ENCODE peak calls at places on chromosomes 1 and 21, in six cellular contexts. Q is GM12892, D is esophagus squamous epithelium, Y is endothelial cell of umbilical vein, G is testis, O is IMR-90. N is an unnamed sample.

GRCh38 chr1:93042134-93042821 is 36.8 kb upstream of the MTF2 start:
- DNase-seq in Q (no peak), D (no peak), Y (no peak), G (no peak), O (no peak), N (no peak)

GRCh38 chr21:45898028-45898350 is 83.6 kb upstream of the COL6A1 start:
- DNase-seq in Q (no peak), D (no peak), Y (no peak), G (no peak), O (no peak), N (no peak)

GRCh38 chr1:208172389-208173140 is 71.6 kb downstream of the PLXNA2 start:
- DNase-seq in Q (no peak), D (no peak), Y (no peak), G (no peak), O (peak; percentile 19), N (peak; percentile 86)

GRCh38 chr1:172928412-172928811 is 122.3 kb downstream of the TNFSF18 start:
- DNase-seq in Q (no peak), D (no peak), Y (peak; percentile 65), G (no peak), O (peak; percentile 98), N (no peak)

GRCh38 chr1:9842781-9843575 is 19.2 kb upstream of the CLSTN1 start:
- DNase-seq in Q (no peak), D (no peak), Y (no peak), G (no peak), O (no peak), N (no peak)

GRCh38 chr1:10078494-10078893 is 45.7 kb downstream of the UBE4B start:
- DNase-seq in Q (no peak), D (no peak), Y (no peak), G (no peak), O (no peak), N (no peak)

GRCh38 chr1:78833491-78833890 is 173.0 kb downstream of the ADGRL4 start:
- DNase-seq in Q (no peak), D (no peak), Y (peak; percentile 93), G (no peak), O (peak; percentile 78), N (no peak)

GRCh38 chr1:159945483-159946241 is at the start of gene IGSF9:
- DNase-seq in Q (no peak), D (no peak), Y (peak; percentile 85), G (peak; percentile 89), O (peak; percentile 49), N (peak; percentile 69)

GRCh38 chr1:230713915-230714764 is at the start of gene AGT:
- DNase-seq in Q (no peak), D (no peak), Y (no peak), G (peak; percentile 61), O (peak; percentile 92), N (no peak)

GRCh38 chr1:153919879-153920852 is 2.6 kb downstream of the GATAD2B start:
- DNase-seq in Q (no peak), D (no peak), Y (peak; percentile 29), G (no peak), O (peak; percentile 42), N (peak; percentile 46)

DNA sequence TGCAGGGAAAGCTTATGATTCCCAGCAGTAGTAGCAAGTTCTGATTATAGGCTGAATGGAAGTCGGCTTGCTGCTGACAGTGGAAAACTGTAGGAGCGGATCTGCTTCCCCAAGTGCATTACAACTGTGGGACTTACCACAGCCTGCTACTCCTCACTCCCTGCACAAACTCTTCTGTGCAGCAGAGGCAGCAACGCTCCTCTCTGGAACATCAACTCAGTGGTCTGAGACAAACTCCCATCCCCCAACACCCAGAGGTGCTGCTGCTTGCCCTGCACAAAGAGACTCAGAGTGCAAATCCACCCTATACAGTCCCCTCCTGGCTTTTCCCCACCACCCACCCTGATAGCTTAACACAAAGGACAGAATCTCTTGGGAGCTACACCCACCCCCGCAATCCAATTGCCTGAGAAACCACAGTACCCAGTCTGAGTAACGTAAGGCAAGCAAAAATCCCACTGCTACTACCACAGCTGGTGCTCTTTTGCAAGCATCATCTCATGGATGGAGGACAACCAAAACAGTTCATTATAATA is 1455.2 kb downstream of the AMY1C start:
- DNase-seq in Q (no peak), D (no peak), Y (no peak), G (no peak), O (no peak), N (no peak)
- TF ChIP-seq POLR2A in Q (no peak), D (no peak), Y (no peak), G (no peak), O (no peak), N (no peak)

DNA sequence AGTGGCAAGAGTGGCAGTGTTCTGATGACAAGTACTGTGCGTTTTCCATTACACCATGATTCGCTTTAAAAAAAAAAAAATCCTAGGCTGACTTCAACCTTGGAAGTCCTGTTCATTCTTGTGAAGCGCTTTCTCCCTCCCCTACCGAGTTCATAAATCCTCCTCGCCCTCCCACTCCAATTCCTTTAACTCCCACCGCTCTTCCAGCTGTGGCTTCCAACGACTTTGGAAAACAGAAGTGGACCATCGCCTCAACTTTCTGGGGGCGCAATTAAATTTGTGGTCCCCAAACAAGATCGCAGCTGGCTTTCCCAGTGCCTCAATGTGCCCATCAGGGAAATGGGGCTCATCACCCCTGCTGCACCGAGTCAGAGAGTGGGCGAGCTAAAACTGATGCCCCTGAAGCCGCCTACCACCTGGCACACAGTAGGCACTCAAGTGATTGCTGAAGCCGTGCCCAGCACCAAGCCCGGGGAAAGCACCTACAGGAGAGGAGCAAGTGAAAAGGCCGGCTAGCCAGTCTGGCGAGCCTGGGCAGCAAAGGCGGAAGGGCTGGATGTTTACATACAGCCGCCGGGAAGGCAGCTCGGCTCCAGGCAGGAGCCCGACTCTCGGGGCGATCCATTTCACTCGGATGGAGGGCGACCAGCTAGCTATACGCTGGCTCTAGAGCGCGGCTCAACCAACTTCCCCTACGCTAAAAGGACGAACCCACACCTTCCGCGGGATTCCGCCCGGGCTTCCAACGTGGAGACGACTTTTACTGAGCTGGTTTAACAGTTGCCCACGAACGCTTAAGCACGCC is 1.3 kb downstream of the PLPP3 start:
- DNase-seq in Q (no peak), D (peak; percentile 12), Y (peak; percentile 72), G (peak; percentile 50), O (peak; percentile 61), N (peak; percentile 6)
- TF ChIP-seq POLR2A in Q (no peak), D (peak; percentile 35), Y (no peak), G (no peak), O (no peak), N (no peak)

GRCh38 chr1:23558140-23558871 is 995 bp downstream of the ID3 start:
- DNase-seq in Q (no peak), D (no peak), Y (peak; percentile 82), G (peak; percentile 32), O (peak; percentile 48), N (no peak)
- TF ChIP-seq POLR2A in Q (peak; percentile 63), D (no peak), Y (peak; percentile 94), G (no peak), O (peak; percentile 18), N (no peak)

GRCh38 chr1:38000529-38001453 is 4.5 kb downstream of the FHL3 start:
- DNase-seq in Q (no peak), D (no peak), Y (peak; percentile 86), G (no peak), O (peak; percentile 87), N (no peak)
- TF ChIP-seq POLR2A in Q (no peak), D (no peak), Y (peak; percentile 16), G (no peak), O (no peak), N (peak; percentile 18)

GRCh38 chr1:37558411-37558810 is 1.7 kb downstream of the DNALI1 start:
- DNase-seq in Q (no peak), D (no peak), Y (no peak), G (no peak), O (no peak), N (no peak)

GRCh38 chr1:37557402-37557801 is 662 bp downstream of the DNALI1 start:
- DNase-seq in Q (no peak), D (no peak), Y (no peak), G (no peak), O (no peak), N (no peak)

GRCh38 chr1:37556712-37557196 is at the start of gene DNALI1:
- DNase-seq in Q (peak; percentile 28), D (no peak), Y (peak; percentile 93), G (peak; percentile 94), O (peak; percentile 88), N (peak; percentile 82)

GRCh38 chr1:37553598-37553926 is 531 bp downstream of the SNIP1 start:
- DNase-seq in Q (no peak), D (no peak), Y (no peak), G (no peak), O (no peak), N (peak; percentile 49)

GRCh38 chr1:37553927-37554808 is at the start of gene SNIP1:
- DNase-seq in Q (peak; percentile 92), D (peak; percentile 59), Y (peak; percentile 93), G (peak; percentile 97), O (peak; percentile 88), N (peak; percentile 93)
- TF ChIP-seq POLR2A in Q (peak; percentile 87), D (peak; percentile 72), Y (peak; percentile 56), G (no peak), O (peak; percentile 94), N (peak; percentile 80)